ENCODE peak calls at places on chromosomes 3 and 15, in six cellular contexts. A, R, F, Q, N and O are unnamed samples.

GRCh38 chr3:17157713-17158112 is 273.0 kb downstream of the PLCL2 start:
- DNase-seq in N (peak; percentile 41), A (no peak), R (no peak), F (no peak), Q (no peak), O (no peak)

GRCh38 chr3:14507345-14507741 is 32.8 kb downstream of the GRIP2 start:
- DNase-seq in R (no peak), N (no peak), F (no peak), A (peak; percentile 18), Q (no peak), O (no peak)

GRCh38 chr3:71226565-71227281 is 356.8 kb downstream of the FOXP1 start:
- DNase-seq in N (peak; percentile 78), A (no peak), F (no peak), Q (no peak), R (no peak), O (peak; percentile 61)

GRCh38 chr3:52005571-52005986 is 9.9 kb upstream of the RPL29 start:
- DNase-seq in N (peak; percentile 85), R (peak; percentile 63), Q (peak; percentile 53), F (peak; percentile 60), A (peak; percentile 78), O (peak; percentile 34)

GRCh38 chr3:123758081-123758564 is 126.0 kb downstream of the MYLK start:
- DNase-seq in F (no peak), A (peak; percentile 94), Q (no peak), N (peak; percentile 86), R (peak; percentile 68), O (no peak)

GRCh38 chr15:32730677-32731654 is 13.2 kb downstream of the GREM1 start:
- DNase-seq in A (peak; percentile 28), F (peak; percentile 75), Q (peak; percentile 5), N (peak; percentile 65), R (peak; percentile 24), O (no peak)

GRCh38 chr15:75731248-75732100 is 18.8 kb upstream of the CSPG4 start:
- DNase-seq in F (peak; percentile 58), A (no peak), Q (no peak), N (no peak), R (no peak), O (peak; percentile 46)

GRCh38 chr3:184229424-184230080 is at the start of gene VWA5B2:
- DNase-seq in A (peak; percentile 74), R (peak; percentile 43), F (peak; percentile 89), Q (peak; percentile 60), N (peak; percentile 44), O (peak; percentile 79)

GRCh38 chr3:112128843-112129727 is 4.0 kb downstream of the GCSAM start:
- DNase-seq in R (peak; percentile 68), N (peak; percentile 13), F (peak; percentile 20), Q (no peak), A (no peak), O (peak; percentile 16)

GRCh38 chr15:101568304-101568703 is 78.8 kb upstream of the PCSK6 start:
- DNase-seq in R (no peak), Q (peak; percentile 49), F (no peak), N (peak; percentile 43), A (no peak), O (no peak)

GRCh38 chr3:167729591-167729990 is 5.1 kb downstream of the PDCD10 start:
- DNase-seq in N (no peak), Q (no peak), R (no peak), F (no peak), A (peak; percentile 43), O (no peak)

GRCh38 chr15:100918690-100919480 is at the start of gene LRRK1:
- DNase-seq in N (peak; percentile 61), R (peak; percentile 60), A (peak; percentile 61), F (peak; percentile 56), Q (peak; percentile 67), O (no peak)

GRCh38 chr15:67783303-67783702 is 42.0 kb upstream of the SKOR1 start:
- DNase-seq in N (no peak), R (no peak), F (no peak), Q (no peak), A (no peak), O (peak; percentile 90)

GRCh38 chr3:135215516-135215915 is 420.5 kb downstream of the EPHB1 start:
- DNase-seq in F (no peak), A (no peak), R (no peak), N (no peak), Q (no peak), O (no peak)

GRCh38 chr3:19662516-19662915 is 271.5 kb downstream of the EFHB start:
- DNase-seq in R (no peak), A (no peak), F (no peak), Q (no peak), N (no peak), O (no peak)

GRCh38 chr3:173711619-173712018 is 314.1 kb downstream of the NLGN1 start:
- DNase-seq in R (peak; percentile 20), F (peak; percentile 46), A (no peak), N (peak; percentile 76), Q (peak; percentile 33), O (no peak)

GRCh38 chr3:45915518-45916231 is 27.6 kb upstream of the CXCR6 start:
- DNase-seq in R (peak; percentile 93), N (peak; percentile 90), Q (no peak), F (peak; percentile 59), A (peak; percentile 1), O (peak; percentile 98)

GRCh38 chr3:98188553-98188952 is 22.1 kb downstream of the OR5H15 start:
- DNase-seq in A (peak; percentile 5), N (no peak), F (peak; percentile 8), Q (peak; percentile 8), R (peak; percentile 0), O (no peak)

GRCh38 chr3:23949784-23950183 is 4.7 kb downstream of the NR1D2 start:
- DNase-seq in A (peak; percentile 7), Q (peak; percentile 26), F (peak; percentile 24), R (no peak), N (no peak), O (no peak)

GRCh38 chr3:47432673-47433072 is 43.1 kb downstream of the SCAP start:
- DNase-seq in A (no peak), N (no peak), R (no peak), Q (no peak), F (no peak), O (no peak)

GRCh38 chr3:173632945-173633344 is 235.4 kb downstream of the NLGN1 start:
- DNase-seq in A (no peak), F (no peak), Q (no peak), R (no peak), N (no peak), O (no peak)

GRCh38 chr15:96253137-96253747 is 77.3 kb upstream of the NR2F2 start:
- DNase-seq in R (no peak), N (no peak), A (no peak), F (no peak), Q (no peak), O (no peak)

GRCh38 chr3:54087581-54088410 is 34.6 kb upstream of the CACNA2D3 start:
- DNase-seq in F (peak; percentile 39), R (no peak), A (no peak), N (peak; percentile 1), Q (no peak), O (no peak)

GRCh38 chr15:42065008-42065407 is 29.4 kb downstream of the PLA2G4D start:
- DNase-seq in F (peak; percentile 7), N (no peak), A (no peak), R (no peak), Q (peak; percentile 34), O (peak; percentile 17)

GRCh38 chr3:164852866-164853265 is 225.4 kb downstream of the SI start:
- DNase-seq in A (no peak), R (no peak), Q (no peak), F (no peak), N (no peak), O (no peak)

GRCh38 chr3:5022187-5022965 is 43.1 kb downstream of the BHLHE40 start:
- DNase-seq in N (peak; percentile 55), R (peak; percentile 90), Q (peak; percentile 37), F (no peak), A (no peak), O (no peak)

GRCh38 chr15:32706704-32707103 is 11.1 kb upstream of the GREM1 start:
- DNase-seq in A (no peak), Q (no peak), R (peak; percentile 65), F (no peak), N (peak; percentile 85), O (no peak)

GRCh38 chr15:91186892-91187644 is 87.0 kb downstream of the SV2B start:
- DNase-seq in Q (peak; percentile 32), N (peak; percentile 30), A (peak; percentile 25), R (peak; percentile 38), F (peak; percentile 73), O (peak; percentile 35)
- H3K4me3 ChIP-seq in Q (no peak overlapping the region), N (no peak overlapping the region), A (no peak overlapping the region), R (no peak overlapping the region), F (no peak overlapping the region), O (no peak overlapping the region)

GRCh38 chr3:32818431-32819085 is 761 bp downstream of the TRIM71 start:
- DNase-seq in R (no peak), N (no peak), Q (no peak), A (no peak), F (peak; percentile 49), O (no peak)

GRCh38 chr3:32819086-32819450 is 1.3 kb downstream of the TRIM71 start:
- DNase-seq in F (no peak), A (no peak), R (no peak), N (no peak), Q (no peak), O (no peak)

GRCh38 chr3:32817195-32817560 is 619 bp upstream of the TRIM71 start:
- DNase-seq in Q (no peak), F (peak; percentile 68), R (no peak), A (no peak), N (no peak), O (no peak)

GRCh38 chr3:32816439-32817194 is 1.2 kb upstream of the TRIM71 start:
- DNase-seq in N (peak; percentile 26), A (peak; percentile 39), R (peak; percentile 21), F (peak; percentile 79), Q (peak; percentile 16), O (peak; percentile 72)

GRCh38 chr3:32817561-32818430 is at the start of gene TRIM71:
- DNase-seq in R (peak; percentile 39), Q (no peak), F (peak; percentile 32), A (peak; percentile 34), N (no peak), O (no peak)
- TF ChIP-seq EZH2 in R (peak; percentile 87), Q (peak; percentile 55), F (no peak), A (peak; percentile 95), N (peak; percentile 73), O (no peak)

GRCh38 chr3:191728186-191728585 is 267.2 kb downstream of the PYDC2 start:
- DNase-seq in F (no peak), Q (no peak), A (no peak), R (no peak), N (no peak), O (no peak)
- H3K27ac ChIP-seq in F (no peak overlapping the region), Q (no peak overlapping the region), A (no peak overlapping the region), R (no peak overlapping the region), N (no peak overlapping the region), O (no peak overlapping the region)

GRCh38 chr3:41578798-41579197 is 379.5 kb downstream of the CTNNB1 start:
- DNase-seq in R (no peak), F (no peak), Q (no peak), N (no peak), A (no peak), O (no peak)

GRCh38 chr3:41580274-41580959 is 381.1 kb downstream of the CTNNB1 start:
- DNase-seq in A (no peak), R (no peak), N (no peak), Q (no peak), F (no peak), O (no peak)

GRCh38 chr3:41583014-41583413 is 378.9 kb downstream of the ULK4 start:
- DNase-seq in A (no peak), N (no peak), F (no peak), Q (no peak), R (no peak), O (no peak)

GRCh38 chr3:41579861-41580260 is 380.6 kb downstream of the CTNNB1 start:
- DNase-seq in R (no peak), Q (no peak), A (no peak), N (no peak), F (no peak), O (no peak)

GRCh38 chr3:41581700-41582099 is 380.2 kb downstream of the ULK4 start:
- DNase-seq in F (no peak), A (no peak), Q (no peak), R (no peak), N (no peak), O (no peak)
- H3K4me3 ChIP-seq in F (no peak overlapping the region), A (no peak overlapping the region), Q (no peak overlapping the region), R (no peak overlapping the region), N (no peak overlapping the region), O (no peak overlapping the region)